ENCODE peak calls at places on chromosomes 5 and 9, in seven cellular contexts. E is H9, Z is heart right ventricle, J is upper lobe of left lung, F is tibial artery, G is upper lobe of right lung, Q is gastrocnemius medialis. L is an unnamed sample. For H3K4me1, the result is how much of the 10 kb centered on the place peaks cover.

GRCh38 chr5:111389390-111390082 is 122.8 kb downstream of the STARD4 start:
- DNase-seq in E (no peak), Z (no peak), J (no peak), F (no peak), G (no peak), Q (no peak), L (no peak)

GRCh38 chr5:2317540-2317939 is 433.9 kb downstream of the IRX2 start:
- DNase-seq in E (no peak), Z (no peak), J (no peak), F (no peak), G (no peak), Q (no peak), L (no peak)

GRCh38 chr9:134403292-134403681 is 77.0 kb downstream of the RXRA start:
- DNase-seq in E (no peak), Z (peak), J (no peak), F (peak), G (no peak), Q (peak), L (peak)

GRCh38 chr9:74770508-74771261 is 117.0 kb downstream of the TRPM6 start:
- DNase-seq in E (peak), Z (no peak), J (no peak), F (no peak), G (no peak), Q (no peak), L (no peak)

GRCh38 chr9:84838879-84839278 is 169.3 kb downstream of the NTRK2 start:
- DNase-seq in E (no peak), Z (no peak), J (no peak), F (no peak), G (no peak), Q (no peak), L (no peak)

GRCh38 chr9:119441338-119441737 is 72.1 kb upstream of the BRINP1 start:
- DNase-seq in E (peak), Z (no peak), J (no peak), F (no peak), G (no peak), Q (no peak), L (no peak)

GRCh38 chr9:109556061-109556460 is 58.0 kb upstream of the PTPN3 start:
- DNase-seq in E (no peak), Z (no peak), J (peak), F (no peak), G (no peak), Q (no peak), L (peak)

GRCh38 chr9:85610074-85610855 is 131.5 kb downstream of the AGTPBP1 start:
- DNase-seq in E (no peak), Z (peak), J (no peak), F (no peak), G (no peak), Q (no peak), L (peak)

GRCh38 chr9:16315720-16316119 is 554.8 kb downstream of the BNC2 start:
- DNase-seq in E (peak), Z (no peak), J (no peak), F (no peak), G (no peak), Q (no peak), L (peak)

GRCh38 chr5:20678814-20679298 is 690.9 kb upstream of the CDH18 start:
- DNase-seq in E (no peak), Z (no peak), J (no peak), F (no peak), G (no peak), Q (no peak), L (no peak)

GRCh38 chr5:43312699-43313034 is 545 bp downstream of the HMGCS1 start:
- DNase-seq in E (no peak), Z (no peak), J (peak), F (no peak), G (no peak), Q (peak), L (no peak)

GRCh38 chr9:137269231-137269772 is 8.2 kb upstream of the TOR4A start:
- DNase-seq in E (no peak), Z (peak), J (peak), F (peak), G (peak), Q (peak), L (no peak)

GRCh38 chr5:171612749-171613148 is 172.9 kb upstream of the SMIM23 start:
- DNase-seq in E (no peak), Z (no peak), J (no peak), F (no peak), G (no peak), Q (no peak), L (no peak)

GRCh38 chr5:126368239-126368812 is 54.9 kb upstream of the GRAMD2B start:
- DNase-seq in E (peak), Z (no peak), J (no peak), F (no peak), G (no peak), Q (no peak), L (no peak)

GRCh38 chr5:16291474-16291873 is 111.9 kb upstream of the MARCHF11 start:
- DNase-seq in E (no peak), Z (no peak), J (no peak), F (no peak), G (no peak), Q (no peak), L (no peak)

GRCh38 chr9:13942695-13943094 is 371.2 kb downstream of the NFIB start:
- DNase-seq in E (no peak), Z (no peak), J (no peak), F (no peak), G (no peak), Q (peak), L (no peak)

GRCh38 chr9:109249615-109250014 is 71.2 kb downstream of the EPB41L4B start:
- DNase-seq in E (peak), Z (no peak), J (no peak), F (no peak), G (no peak), Q (no peak), L (no peak)

GRCh38 chr9:4750021-4750673 is 9.1 kb upstream of the AK3 start:
- DNase-seq in E (no peak), Z (no peak), J (no peak), F (no peak), G (no peak), Q (no peak), L (no peak)

GRCh38 chr5:132069561-132069960 is 4.0 kb upstream of the CSF2 start:
- DNase-seq in E (no peak), Z (no peak), J (no peak), F (no peak), G (no peak), Q (no peak), L (no peak)

GRCh38 chr5:115968770-115969169 is 6.5 kb downstream of the LVRN start:
- DNase-seq in E (no peak), Z (no peak), J (no peak), F (no peak), G (no peak), Q (no peak), L (no peak)

GRCh38 chr9:91126761-91127420 is 234.8 kb downstream of the AUH start:
- DNase-seq in E (no peak), Z (no peak), J (no peak), F (no peak), G (no peak), Q (no peak), L (no peak)

GRCh38 chr5:132504746-132505145 is 14.2 kb upstream of the IRF1 start:
- DNase-seq in E (no peak), Z (no peak), J (no peak), F (no peak), G (no peak), Q (no peak), L (no peak)

GRCh38 chr5:157086751-157087359 is 22.0 kb downstream of the HAVCR2 start:
- DNase-seq in E (no peak), Z (no peak), J (no peak), F (no peak), G (no peak), Q (no peak), L (no peak)

GRCh38 chr5:34657550-34657921 is 1.4 kb downstream of the RAI14 start:
- DNase-seq in E (no peak), Z (peak), J (peak), F (peak), G (no peak), Q (no peak), L (peak)

GRCh38 chr5:59548807-59549357 is 344.6 kb downstream of the PDE4D start:
- DNase-seq in E (no peak), Z (no peak), J (peak), F (no peak), G (no peak), Q (no peak), L (no peak)

GRCh38 chr9:129102791-129103594 is 7.6 kb downstream of the CRAT start:
- DNase-seq in E (peak), Z (peak), J (peak), F (no peak), G (no peak), Q (peak), L (peak)

GRCh38 chr5:10932426-10932825 is 171.4 kb upstream of the DAP start:
- DNase-seq in E (no peak), Z (no peak), J (no peak), F (no peak), G (no peak), Q (no peak), L (no peak)

GRCh38 chr5:125257057-125257970 is 510.9 kb upstream of the ZNF608 start:
- DNase-seq in E (no peak), Z (peak), J (no peak), F (no peak), G (no peak), Q (no peak), L (no peak)

GRCh38 chr5:149420509-149421371 is 41.6 kb upstream of the IL17B start:
- DNase-seq in E (no peak), Z (peak), J (no peak), F (peak), G (no peak), Q (no peak), L (no peak)

GRCh38 chr5:174309131-174309845 is 263.8 kb downstream of the NSG2 start:
- DNase-seq in E (peak), Z (no peak), J (no peak), F (no peak), G (peak), Q (no peak), L (no peak)

GRCh38 chr9:617441-618085 is 223.9 kb upstream of the DMRT1 start:
- DNase-seq in E (peak), Z (no peak), J (no peak), F (no peak), G (no peak), Q (no peak), L (peak)

GRCh38 chr9:137454506-137455360 is 4.4 kb downstream of the NSMF start:
- DNase-seq in E (peak), Z (no peak), J (no peak), F (no peak), G (peak), Q (no peak), L (no peak)

GRCh38 chr9:113566011-113566711 is 102.6 kb downstream of the RGS3 start:
- DNase-seq in E (no peak), Z (no peak), J (peak), F (peak), G (peak), Q (no peak), L (no peak)

DNA sequence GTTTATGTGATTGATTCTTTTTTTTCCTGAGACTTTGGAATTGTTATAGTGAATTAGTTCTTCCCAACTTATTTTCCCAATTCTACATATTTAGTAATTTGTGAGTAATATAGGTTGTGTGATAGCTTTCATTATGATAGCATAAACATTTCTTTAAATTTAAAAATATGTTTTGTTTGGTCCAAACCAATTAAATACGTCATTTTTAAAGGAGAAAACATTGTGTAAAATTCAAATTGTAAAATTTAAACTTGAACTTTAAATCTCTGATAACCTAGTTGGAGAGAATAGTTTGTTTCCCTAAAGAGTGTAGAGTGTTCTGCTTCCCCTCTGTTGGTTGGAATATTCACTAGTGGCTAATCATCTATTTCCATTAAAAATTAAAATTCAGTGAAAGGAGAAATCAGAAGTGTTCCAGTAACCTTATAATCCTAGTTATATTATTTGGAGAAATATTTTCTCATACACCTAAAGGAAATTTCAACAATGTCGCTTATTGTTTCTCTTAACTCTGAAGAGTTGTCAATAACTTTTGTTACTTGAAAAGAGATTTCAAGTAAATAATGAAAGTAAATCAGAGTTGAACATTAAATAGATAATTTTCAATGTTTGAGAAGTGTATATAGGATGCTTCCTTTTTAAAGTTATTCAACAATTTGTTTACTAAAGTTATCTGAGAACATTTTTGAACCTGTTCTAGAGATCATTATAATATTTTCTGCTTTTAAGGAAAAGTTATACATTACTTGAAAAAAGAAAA is 2.9 kb downstream of the NIPBL start:
- DNase-seq in E (no peak), Z (no peak), J (no peak), F (no peak), G (no peak), Q (no peak), L (no peak)
- H3K4me1 ChIP-seq in E (under half), Z (half or more), J (under half), F (under half), G (half or more), Q (half or more), L (under half)

GRCh38 chr9:36764364-36765076 is 191.8 kb downstream of the MELK start:
- DNase-seq in E (no peak), Z (no peak), J (no peak), F (no peak), G (no peak), Q (no peak), L (no peak)
- H3K27ac ChIP-seq in E (no peak), Z (no peak), J (no peak), F (no peak), G (no peak), Q (no peak), L (no peak)

DNA sequence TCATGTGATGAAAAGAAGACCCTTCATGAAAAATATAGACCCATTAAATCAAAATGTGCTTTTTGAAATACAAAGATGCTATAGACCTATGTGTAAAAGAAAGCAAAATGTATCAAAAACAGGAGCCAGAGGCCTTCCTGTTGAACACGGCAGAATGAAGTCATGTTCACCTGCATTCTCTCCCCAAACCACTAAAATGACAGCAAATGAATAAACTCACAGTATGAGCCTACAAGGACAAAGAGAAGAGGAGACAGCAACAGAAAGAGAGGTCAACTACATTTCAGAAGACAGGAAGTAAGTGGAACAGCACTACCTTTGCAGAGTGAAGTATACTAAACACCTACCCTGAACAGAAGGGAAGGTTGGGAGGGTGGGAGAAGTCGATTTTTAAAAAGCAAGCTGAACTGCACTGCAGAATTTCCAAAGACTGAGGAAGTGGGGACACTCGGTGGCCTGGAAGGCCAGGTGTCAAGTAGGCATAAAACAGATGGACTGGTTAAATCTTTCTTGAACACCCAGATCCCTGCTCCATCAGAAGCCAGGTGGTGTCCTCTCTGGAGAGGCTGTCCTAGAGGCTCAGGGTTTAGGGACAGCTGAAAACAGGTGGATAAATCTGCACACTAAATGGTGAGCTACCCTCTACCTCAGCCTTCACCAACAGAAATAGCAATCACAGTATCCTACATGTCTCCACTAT is 48.9 kb downstream of the MED27 start:
- DNase-seq in E (no peak), Z (no peak), J (no peak), F (no peak), G (no peak), Q (no peak), L (no peak)
- H3K4me1 ChIP-seq in E (under half), Z (under half), J (under half), F (under half), G (under half), Q (under half), L (under half)

GRCh38 chr9:87550253-87550954 is 52.7 kb downstream of the DAPK1 start:
- DNase-seq in E (no peak), Z (no peak), J (no peak), F (no peak), G (no peak), Q (no peak), L (no peak)
- H3K27ac ChIP-seq in E (no peak), Z (no peak), J (no peak), F (no peak), G (no peak), Q (no peak), L (no peak)

GRCh38 chr5:14450055-14450524 is 131.5 kb upstream of the OTULINL start:
- DNase-seq in E (no peak), Z (peak), J (no peak), F (peak), G (no peak), Q (peak), L (no peak)
- H3K4me1 ChIP-seq in E (under half), Z (half or more), J (under half), F (under half), G (under half), Q (under half), L (under half)

GRCh38 chr5:94433393-94434149 is 184.8 kb downstream of the KIAA0825 start:
- DNase-seq in E (no peak), Z (no peak), J (peak), F (peak), G (no peak), Q (peak), L (no peak)
- H3K27ac ChIP-seq in E (no peak), Z (no peak), J (peak), F (no peak), G (peak), Q (peak), L (no peak)

L was measured in thyroid gland.